ENCODE peak calls at places on chromosomes 16 and 17, in eight cellular contexts. O is adrenal gland, Q is cardiac muscle cell, P is body of pancreas, F is prostate gland, Z is tibial nerve, N is heart left ventricle, V is heart right ventricle. I is an unnamed sample.
A peak's percentile ranks its signal among the peaks of the same experiment; 100 is the strongest.

GRCh38 chr16:55476625-55477533 is 2.1 kb upstream of the MMP2 start:
- DNase-seq in Q (no peak), F (no peak), P (no peak), Z (no peak), V (peak; percentile 67), O (no peak), N (peak; percentile 65), I (no peak)

GRCh38 chr17:74202879-74203432 is 522 bp upstream of the RPL38 start:
- DNase-seq in F (no peak), O (no peak), P (no peak), N (no peak), Q (no peak), V (no peak), Z (no peak), I (no peak)

GRCh38 chr17:35214192-35214591 is 20.0 kb upstream of the SLC35G3 start:
- DNase-seq in V (no peak), N (no peak), O (no peak), P (no peak), F (no peak), Z (no peak), Q (no peak), I (no peak)

GRCh38 chr17:8954339-8954738 is 11.2 kb downstream of the PIK3R5 start:
- DNase-seq in V (peak; percentile 51), N (peak; percentile 58), Z (peak; percentile 35), F (no peak), P (peak; percentile 78), Q (no peak), O (peak; percentile 78), I (no peak)

GRCh38 chr16:89410794-89411309 is 79.5 kb downstream of the ANKRD11 start:
- DNase-seq in V (peak; percentile 62), Q (peak; percentile 91), F (peak; percentile 91), Z (peak; percentile 52), N (peak; percentile 65), O (peak; percentile 86), P (peak; percentile 98), I (no peak)

GRCh38 chr17:47275245-47275984 is 21.8 kb downstream of the ITGB3 start:
- DNase-seq in P (peak; percentile 54), F (peak; percentile 46), Z (peak; percentile 89), O (peak; percentile 73), N (peak; percentile 89), Q (peak; percentile 89), V (peak; percentile 89), I (peak; percentile 30)

GRCh38 chr17:80917716-80918560 is 73.7 kb upstream of the CHMP6 start:
- DNase-seq in Z (no peak), V (no peak), N (no peak), P (no peak), Q (no peak), F (no peak), O (no peak), I (no peak)

GRCh38 chr16:66689282-66689681 is 7.3 kb downstream of the CMTM4 start:
- DNase-seq in Z (no peak), V (no peak), F (no peak), P (no peak), O (no peak), Q (no peak), N (no peak), I (no peak)

GRCh38 chr16:57316390-57317017 is 32.0 kb upstream of the PLLP start:
- DNase-seq in N (peak; percentile 77), F (no peak), P (peak; percentile 35), O (peak; percentile 64), Z (no peak), V (peak; percentile 79), Q (peak; percentile 95), I (peak; percentile 20)

GRCh38 chr16:84785843-84786538 is 33.8 kb upstream of the CRISPLD2 start:
- DNase-seq in O (no peak), Q (peak; percentile 94), P (peak; percentile 45), N (peak; percentile 58), F (no peak), V (peak; percentile 40), Z (no peak), I (no peak)

GRCh38 chr16:54034684-54035083 is 251.9 kb downstream of the IRX3 start:
- DNase-seq in Q (peak; percentile 15), O (no peak), Z (no peak), F (no peak), N (no peak), V (no peak), P (no peak), I (no peak)

GRCh38 chr17:59406808-59407381 is 75.4 kb downstream of the YPEL2 start:
- DNase-seq in F (no peak), Q (peak; percentile 60), O (peak; percentile 65), P (peak; percentile 44), V (peak; percentile 37), Z (no peak), N (no peak), I (no peak)

GRCh38 chr17:61393904-61394629 is 5.6 kb upstream of the TBX2 start:
- DNase-seq in P (no peak), V (no peak), Z (no peak), O (no peak), Q (peak; percentile 36), F (no peak), N (no peak), I (peak; percentile 83)

GRCh38 chr16:30121741-30122620 is 1.0 kb downstream of the MAPK3 start:
- DNase-seq in O (peak; percentile 81), Z (peak; percentile 62), Q (peak; percentile 34), P (peak; percentile 43), V (peak; percentile 87), N (peak; percentile 86), F (no peak), I (no peak)

GRCh38 chr16:23365602-23366240 is 63.6 kb downstream of the SCNN1B start:
- DNase-seq in O (peak; percentile 55), N (no peak), Z (no peak), Q (peak; percentile 2), V (no peak), F (peak; percentile 69), P (peak; percentile 78), I (no peak)

GRCh38 chr17:8380049-8380448 is 2.9 kb downstream of the RPL26 start:
- DNase-seq in P (no peak), Q (no peak), V (no peak), F (no peak), N (no peak), O (no peak), Z (no peak), I (no peak)

GRCh38 chr16:11297492-11298142 is 16.5 kb upstream of the PRM1 start:
- DNase-seq in V (peak; percentile 73), F (peak; percentile 84), P (peak; percentile 90), O (peak; percentile 75), Z (peak; percentile 16), N (peak; percentile 75), Q (peak; percentile 82), I (no peak)

GRCh38 chr16:82031116-82032084 is 3.7 kb upstream of the HSD17B2 start:
- DNase-seq in O (no peak), Z (no peak), N (no peak), V (no peak), Q (peak; percentile 79), P (peak; percentile 28), F (peak; percentile 36), I (no peak)
- TF ChIP-seq CTCF in O (peak; percentile 69), Z (peak; percentile 23), N (peak; percentile 33), V (peak; percentile 32), Q (peak; percentile 65), P (peak; percentile 51), F (peak; percentile 22), I (peak; percentile 87)

GRCh38 chr17:42672038-42672437 is 4.8 kb downstream of the PLEKHH3 start:
- DNase-seq in F (peak; percentile 26), P (no peak), Q (no peak), Z (no peak), N (no peak), V (no peak), O (no peak), I (no peak)

GRCh38 chr17:42673885-42674754 is 2.7 kb downstream of the PLEKHH3 start:
- DNase-seq in Z (no peak), N (peak; percentile 87), V (peak; percentile 82), O (no peak), P (peak; percentile 54), F (peak; percentile 19), Q (peak; percentile 89), I (peak; percentile 31)

GRCh38 chr17:42674755-42675347 is 1.9 kb downstream of the PLEKHH3 start:
- DNase-seq in O (no peak), N (no peak), Q (no peak), V (peak; percentile 38), P (peak; percentile 78), Z (no peak), F (peak; percentile 22), I (no peak)

GRCh38 chr17:42675348-42675983 is 1.3 kb downstream of the PLEKHH3 start:
- DNase-seq in N (peak; percentile 75), Z (no peak), Q (no peak), O (no peak), F (peak; percentile 26), V (peak; percentile 62), P (peak; percentile 76), I (no peak)

GRCh38 chr17:42673266-42673884 is 3.4 kb downstream of the PLEKHH3 start:
- DNase-seq in N (no peak), O (no peak), P (peak; percentile 33), Q (no peak), Z (no peak), F (no peak), V (no peak), I (no peak)
- H3K4me3 ChIP-seq in N (peak overlapping the region; percentile 97), O (peak overlapping the region; percentile 95), P (no peak overlapping the region), Q (no peak overlapping the region), Z (no peak overlapping the region), F (peak overlapping the region; percentile 17), V (peak overlapping the region; percentile 75), I (no peak overlapping the region)

GRCh38 chr17:4897198-4897657 is 2.1 kb upstream of the C17orf107 start:
- DNase-seq in O (no peak), Z (no peak), Q (no peak), V (no peak), N (no peak), F (no peak), P (no peak), I (no peak)
- H3K4me1 ChIP-seq in O (peaks cover 9% of the 10 kb centered on the region), Z (peaks cover 7% of the 10 kb centered on the region), Q (no peaks in the 10 kb centered on the region), V (peaks cover 24% of the 10 kb centered on the region), N (peaks cover 19% of the 10 kb centered on the region), F (no peaks in the 10 kb centered on the region), P (peaks cover 30% of the 10 kb centered on the region), I (no peaks in the 10 kb centered on the region)

DNA sequence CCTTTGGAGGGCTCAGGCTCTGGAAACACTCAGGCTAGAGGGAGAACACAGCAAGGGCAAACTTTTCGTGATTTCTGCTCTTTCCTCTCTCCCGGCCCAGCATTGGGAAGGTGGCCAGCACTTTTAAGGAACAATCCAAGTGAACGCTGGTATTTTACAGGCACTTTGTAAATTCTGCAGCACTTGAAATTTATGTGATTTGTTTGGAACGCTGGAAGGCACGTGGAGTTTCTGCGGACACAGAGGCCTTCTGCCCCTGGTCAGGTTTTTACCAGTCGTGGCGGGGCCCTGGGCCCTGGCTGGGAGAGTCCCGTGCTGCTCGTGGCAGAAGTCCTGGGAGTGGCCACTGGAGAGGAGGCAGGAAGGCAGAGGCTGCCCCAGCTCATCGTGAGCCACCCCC is 188.6 kb downstream of the ENGASE start:
- DNase-seq in F (no peak), O (no peak), V (no peak), N (no peak), P (no peak), Z (no peak), Q (no peak), I (no peak)
- TF ChIP-seq CTCF in F (no peak), O (no peak), V (no peak), N (no peak), P (no peak), Z (no peak), Q (no peak), I (no peak)

GRCh38 chr17:10117581-10118001 is 80.8 kb downstream of the GAS7 start:
- DNase-seq in P (peak; percentile 50), N (no peak), Q (no peak), Z (no peak), F (no peak), O (no peak), V (no peak), I (no peak)
- H3K4me3 ChIP-seq in P (no peak overlapping the region), N (no peak overlapping the region), Q (no peak overlapping the region), Z (no peak overlapping the region), F (no peak overlapping the region), O (no peak overlapping the region), V (no peak overlapping the region), I (no peak overlapping the region)

GRCh38 chr17:77437017-77437416 is 296.2 kb downstream of the SEC14L1 start:
- DNase-seq in O (peak; percentile 73), Z (no peak), P (peak; percentile 63), Q (peak; percentile 93), V (peak; percentile 74), N (peak; percentile 75), F (no peak), I (no peak)
- H3K4me1 ChIP-seq in O (peaks cover 98% of the 10 kb centered on the region), Z (peaks cover 90% of the 10 kb centered on the region), P (peaks cover 33% of the 10 kb centered on the region), Q (peaks cover 76% of the 10 kb centered on the region), V (peaks cover 97% of the 10 kb centered on the region), N (peaks cover 95% of the 10 kb centered on the region), F (peaks cover 23% of the 10 kb centered on the region), I (peaks cover 5% of the 10 kb centered on the region)

I was measured in Caco-2.